ENCODE peak calls at places on chromosomes 2 and 18, in seven cellular contexts. K is tibial nerve, X is astrocyte of the spinal cord, S is foreskin fibroblast, P is endothelial cell of umbilical vein, M is choroid plexus epithelial cell, L is neural progenitor cell. J is an unnamed sample.

GRCh38 chr2:30252723-30253688 is 21.7 kb downstream of the LBH start:
- DNase-seq in K (no peak), X (peak), S (peak), P (peak), M (peak), L (no peak), J (peak)

GRCh38 chr2:183025993-183026392 is 12.3 kb downstream of the NCKAP1 start:
- DNase-seq in K (no peak), X (no peak), S (no peak), P (no peak), M (no peak), L (no peak), J (no peak)

GRCh38 chr2:39948016-39948719 is 169.1 kb upstream of the THUMPD2 start:
- DNase-seq in K (no peak), X (peak), S (peak), P (peak), M (peak), L (no peak), J (no peak)

GRCh38 chr2:8608411-8608954 is 73.4 kb upstream of the ID2 start:
- DNase-seq in K (no peak), X (peak), S (no peak), P (no peak), M (no peak), L (no peak), J (no peak)

GRCh38 chr2:230749111-230749510 is 36.5 kb downstream of the CAB39 start:
- DNase-seq in K (no peak), X (peak), S (no peak), P (no peak), M (peak), L (no peak), J (no peak)

GRCh38 chr2:112257575-112257974 is 2.7 kb upstream of the ZC3H8 start:
- DNase-seq in K (no peak), X (peak), S (no peak), P (no peak), M (peak), L (no peak), J (no peak)

GRCh38 chr18:46320928-46321855 is 217.0 kb downstream of the HAUS1 start:
- DNase-seq in K (no peak), X (peak), S (no peak), P (no peak), M (peak), L (no peak), J (no peak)

GRCh38 chr2:10042301-10043161 is 819 bp upstream of the KLF11 start:
- DNase-seq in K (peak), X (peak), S (peak), P (peak), M (peak), L (peak), J (no peak)

GRCh38 chr2:139162456-139162855 is 382.3 kb upstream of the NXPH2 start:
- DNase-seq in K (no peak), X (no peak), S (no peak), P (no peak), M (no peak), L (no peak), J (peak)

GRCh38 chr2:20106746-20107145 is 55.3 kb upstream of the LAPTM4A start:
- DNase-seq in K (no peak), X (no peak), S (no peak), P (peak), M (peak), L (peak), J (peak)

GRCh38 chr2:160892204-160892603 is 268.0 kb upstream of the TANK start:
- DNase-seq in K (no peak), X (no peak), S (no peak), P (no peak), M (no peak), L (no peak), J (no peak)

GRCh38 chr2:62054916-62055315 is 141.0 kb upstream of the B3GNT2 start:
- DNase-seq in K (no peak), X (no peak), S (no peak), P (no peak), M (no peak), L (no peak), J (no peak)

GRCh38 chr2:149394864-149395263 is 64.5 kb downstream of the LYPD6 start:
- DNase-seq in K (no peak), X (peak), S (peak), P (peak), M (no peak), L (no peak), J (no peak)

GRCh38 chr18:32301976-32302743 is 112.3 kb downstream of the MEP1B start:
- DNase-seq in K (no peak), X (peak), S (peak), P (peak), M (peak), L (no peak), J (no peak)

GRCh38 chr2:235300368-235301201 is 193.3 kb upstream of the AGAP1 start:
- DNase-seq in K (peak), X (peak), S (no peak), P (peak), M (peak), L (no peak), J (no peak)

GRCh38 chr18:58429442-58429841 is 199.4 kb downstream of the ALPK2 start:
- DNase-seq in K (no peak), X (no peak), S (no peak), P (no peak), M (no peak), L (no peak), J (no peak)

GRCh38 chr18:44716697-44717163 is 36.0 kb downstream of the SETBP1 start:
- DNase-seq in K (no peak), X (no peak), S (no peak), P (no peak), M (no peak), L (no peak), J (no peak)

GRCh38 chr2:55864351-55865084 is 59.1 kb downstream of the EFEMP1 start:
- DNase-seq in K (no peak), X (no peak), S (no peak), P (no peak), M (no peak), L (no peak), J (no peak)

GRCh38 chr2:57701391-57701791 is 345.2 kb upstream of the VRK2 start:
- DNase-seq in K (no peak), X (peak), S (no peak), P (no peak), M (peak), L (peak), J (no peak)

GRCh38 chr2:134260726-134261125 is 6.9 kb downstream of the MGAT5 start:
- DNase-seq in K (peak), X (peak), S (peak), P (no peak), M (peak), L (no peak), J (no peak)

GRCh38 chr2:179123272-179123662 is 73.3 kb upstream of the CCDC141 start:
- DNase-seq in K (no peak), X (no peak), S (no peak), P (no peak), M (no peak), L (no peak), J (no peak)

GRCh38 chr2:235347691-235348090 is 146.2 kb upstream of the AGAP1 start:
- DNase-seq in K (no peak), X (peak), S (peak), P (no peak), M (peak), L (no peak), J (no peak)

GRCh38 chr18:6044773-6045172 is 149.5 kb upstream of the TMEM200C start:
- DNase-seq in K (no peak), X (no peak), S (no peak), P (no peak), M (peak), L (no peak), J (no peak)
- TF ChIP-seq CTCF in K (no peak), X (peak), S (no peak), P (no peak), M (peak), L (peak), J (peak)

GRCh38 chr2:18987021-18987420 is 371.4 kb downstream of the OSR1 start:
- DNase-seq in K (no peak), X (no peak), S (no peak), P (no peak), M (peak), L (no peak), J (no peak)

GRCh38 chr2:18991177-18992168 is 366.9 kb downstream of the OSR1 start:
- DNase-seq in K (peak), X (peak), S (peak), P (peak), M (peak), L (no peak), J (no peak)

GRCh38 chr2:18986046-18986445 is 372.4 kb downstream of the OSR1 start:
- DNase-seq in K (no peak), X (peak), S (no peak), P (no peak), M (no peak), L (no peak), J (no peak)

GRCh38 chr2:18988557-18989232 is 369.7 kb downstream of the OSR1 start:
- DNase-seq in K (no peak), X (peak), S (no peak), P (no peak), M (peak), L (peak), J (no peak)

DNA sequence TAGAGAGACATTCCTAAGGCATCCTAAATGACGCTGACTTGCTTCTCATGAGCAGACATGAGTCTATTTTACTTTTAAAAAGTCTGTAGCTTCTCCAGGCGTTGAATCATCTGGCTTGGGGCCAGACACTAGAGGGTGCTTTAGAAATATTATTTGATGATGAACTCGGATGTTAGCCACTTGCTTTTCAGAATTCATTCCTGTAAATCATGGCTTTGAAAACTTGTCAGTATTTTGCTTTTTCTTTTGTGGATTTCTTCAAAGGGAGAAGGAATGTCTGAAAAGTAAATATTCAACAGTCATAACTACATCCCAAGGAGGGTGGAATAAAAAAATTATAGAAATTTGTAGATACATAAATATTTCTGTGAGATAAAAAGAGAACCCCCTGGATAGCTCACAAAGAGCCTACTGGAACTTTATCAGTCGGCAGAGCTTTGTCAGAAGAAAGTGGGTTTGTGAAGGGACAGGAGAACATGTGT is 370.8 kb downstream of the OSR1 start:
- DNase-seq in K (peak), X (peak), S (peak), P (peak), M (peak), L (no peak), J (no peak)
- TF ChIP-seq CTCF in K (no peak), X (peak), S (peak), P (no peak), M (peak), L (no peak), J (no peak)

DNA sequence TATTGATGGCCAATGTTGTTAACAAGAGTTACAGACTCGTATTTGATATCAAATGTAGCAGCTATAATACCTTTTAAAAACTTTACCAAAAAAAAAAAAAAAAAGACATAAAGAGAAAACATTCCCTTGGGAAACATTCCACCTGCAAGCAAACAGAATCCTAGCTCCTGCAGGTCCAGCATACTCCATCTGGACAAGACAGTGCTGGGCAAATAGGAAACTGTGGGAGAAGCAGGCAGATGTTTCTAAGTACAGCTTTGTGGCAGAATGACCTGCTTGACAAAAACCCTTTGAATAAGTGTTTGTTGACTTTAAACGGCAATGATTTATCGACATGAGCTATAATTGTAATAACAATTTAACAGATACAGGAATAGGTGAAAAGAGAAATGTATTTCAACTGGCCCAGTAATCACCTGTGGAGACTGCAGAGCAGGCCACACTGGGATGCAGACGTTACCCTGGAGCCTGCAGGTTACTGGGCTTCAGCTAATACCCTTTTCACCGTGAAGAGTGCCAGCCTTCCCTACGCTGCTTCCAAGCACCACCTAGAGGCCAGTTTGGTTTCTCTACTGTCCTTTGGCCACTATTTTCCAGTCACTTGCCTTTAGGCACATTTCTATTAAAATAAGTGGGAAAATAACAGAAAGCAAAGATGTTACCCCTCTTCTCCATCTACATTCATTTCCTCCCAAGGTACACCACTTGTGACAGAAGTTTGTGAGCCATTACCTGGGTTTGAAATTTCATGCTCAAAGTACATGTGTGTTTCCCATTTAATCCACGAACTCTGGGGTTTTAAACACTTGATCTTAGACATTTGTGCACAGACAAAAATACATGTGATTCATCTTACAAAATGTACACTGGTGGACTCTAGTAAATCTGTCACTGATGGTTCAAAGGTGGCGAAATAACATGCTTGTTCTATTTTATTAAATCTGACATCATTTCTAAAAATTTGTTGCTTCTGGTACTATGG is 96.9 kb upstream of the ZNF397 start:
- DNase-seq in K (peak), X (peak), S (peak), P (peak), M (peak), L (peak), J (peak)
- TF ChIP-seq CTCF in K (peak), X (peak), S (peak), P (peak), M (peak), L (peak), J (peak)

DNA sequence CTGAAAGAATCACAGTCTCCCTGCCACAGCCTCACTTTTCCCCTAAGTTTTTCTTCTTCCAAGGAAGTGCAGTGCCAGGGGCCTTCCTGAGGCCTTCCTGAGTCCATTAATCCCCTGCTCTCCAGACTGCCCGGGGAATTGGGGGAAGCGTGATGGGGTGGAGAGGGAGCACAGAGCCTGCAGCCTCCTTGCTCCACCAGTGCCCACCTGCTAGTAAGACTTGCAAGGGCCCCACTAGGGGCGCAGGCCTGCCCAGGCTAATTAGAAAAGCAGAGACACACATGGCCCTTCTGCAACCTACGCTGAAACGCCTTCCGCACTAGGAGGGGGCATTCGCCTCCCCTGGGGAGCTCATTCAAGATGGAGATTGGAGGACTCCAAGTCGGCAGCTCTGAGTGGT is 110.6 kb downstream of the MRO start:
- DNase-seq in K (no peak), X (no peak), S (no peak), P (no peak), M (no peak), L (peak), J (peak)
- TF ChIP-seq CTCF in K (no peak), X (no peak), S (no peak), P (no peak), M (no peak), L (peak), J (peak)

GRCh38 chr2:45020439-45020838 is 11.2 kb upstream of the SIX2 start:
- DNase-seq in K (no peak), X (no peak), S (no peak), P (no peak), M (no peak), L (no peak), J (no peak)

GRCh38 chr2:45029215-45029614 is 20.0 kb upstream of the SIX2 start:
- DNase-seq in K (no peak), X (no peak), S (no peak), P (no peak), M (peak), L (no peak), J (no peak)

GRCh38 chr2:45027051-45027450 is 17.8 kb upstream of the SIX2 start:
- DNase-seq in K (no peak), X (no peak), S (no peak), P (no peak), M (no peak), L (no peak), J (no peak)

GRCh38 chr2:45028276-45028675 is 19.0 kb upstream of the SIX2 start:
- DNase-seq in K (no peak), X (no peak), S (no peak), P (no peak), M (peak), L (no peak), J (no peak)

GRCh38 chr2:45024600-45025291 is 15.5 kb upstream of the SIX2 start:
- DNase-seq in K (no peak), X (peak), S (peak), P (peak), M (peak), L (no peak), J (no peak)
- TF ChIP-seq CTCF in K (no peak), X (peak), S (no peak), P (peak), M (no peak), L (no peak), J (no peak)

GRCh38 chr18:76689646-76690264 is 132.6 kb upstream of the ZNF236 start:
- DNase-seq in K (no peak), X (no peak), S (no peak), P (no peak), M (no peak), L (peak), J (peak)
- TF ChIP-seq CTCF in K (no peak), X (no peak), S (no peak), P (no peak), M (peak), L (peak), J (peak)